ENCODE peak calls at places on chromosomes 13 and 19, in eight cellular contexts. R is K562, U is fibroblast of lung, T is GM12864, S is cardiac muscle cell, W is epithelial cell of esophagus, P is AG04450, E is brain microvascular endothelial cell. H is an unnamed sample.

GRCh38 chr13:73056054-73056962 is 2.5 kb upstream of the KLF5 start:
- DNase-seq in W (peak; percentile 76), T (no peak), P (no peak), S (no peak), E (peak; percentile 76), U (peak; percentile 49), R (no peak), H (no peak)

GRCh38 chr19:6674868-6675305 is 4.9 kb upstream of the TNFSF14 start:
- DNase-seq in U (peak; percentile 28), E (peak; percentile 49), W (peak; percentile 65), P (no peak), S (no peak), R (peak; percentile 89), T (peak; percentile 87), H (peak; percentile 93)

GRCh38 chr13:101144808-101145419 is 271.4 kb downstream of the NALCN start:
- DNase-seq in E (peak; percentile 22), R (peak; percentile 17), P (peak; percentile 29), W (peak; percentile 71), U (peak; percentile 78), S (peak; percentile 77), T (peak; percentile 22), H (peak; percentile 67)

GRCh38 chr13:43397110-43397509 is 373.7 kb downstream of the DNAJC15 start:
- DNase-seq in R (no peak), T (no peak), S (no peak), P (no peak), W (no peak), U (peak; percentile 39), E (peak; percentile 33), H (no peak)

GRCh38 chr13:42899266-42899665 is 92.8 kb downstream of the EPSTI1 start:
- DNase-seq in W (no peak), E (no peak), S (no peak), U (no peak), P (no peak), T (no peak), R (no peak), H (peak; percentile 28)

GRCh38 chr13:110882228-110882627 is 32.6 kb downstream of the ANKRD10 start:
- DNase-seq in S (no peak), E (no peak), W (no peak), P (no peak), T (no peak), R (no peak), U (no peak), H (no peak)

GRCh38 chr19:13159713-13160112 is 9.5 kb downstream of the IER2 start:
- DNase-seq in R (no peak), T (no peak), W (no peak), S (no peak), U (no peak), E (no peak), P (no peak), H (no peak)

GRCh38 chr19:651114-651818 is 11.6 kb downstream of the FGF22 start:
- DNase-seq in W (no peak), P (no peak), S (no peak), R (no peak), E (no peak), U (no peak), T (no peak), H (no peak)

GRCh38 chr19:48560095-48560530 is 8.1 kb downstream of the SULT2B1 start:
- DNase-seq in E (no peak), R (peak; percentile 57), W (no peak), T (no peak), U (no peak), S (no peak), P (no peak), H (peak; percentile 10)

GRCh38 chr13:89136678-89137077 is 1465.5 kb downstream of the SLITRK5 start:
- DNase-seq in P (no peak), U (no peak), T (no peak), E (no peak), R (no peak), W (peak; percentile 14), S (no peak), H (no peak)

GRCh38 chr19:6092329-6093286 is 17.7 kb downstream of the RFX2 start:
- DNase-seq in W (peak; percentile 99), E (peak; percentile 73), P (no peak), R (peak; percentile 79), T (no peak), U (peak; percentile 71), S (peak; percentile 78), H (peak; percentile 41)

GRCh38 chr19:2524840-2525723 is 49.2 kb downstream of the GADD45B start:
- DNase-seq in P (no peak), E (peak; percentile 82), T (no peak), R (no peak), U (peak; percentile 43), W (peak; percentile 85), S (no peak), H (no peak)

GRCh38 chr13:110137677-110138008 is 169.3 kb downstream of the COL4A1 start:
- DNase-seq in R (peak; percentile 14), P (no peak), W (no peak), E (peak; percentile 56), U (no peak), S (peak; percentile 52), T (peak; percentile 39), H (peak; percentile 69)

GRCh38 chr13:40116008-40116407 is 460.5 kb downstream of the COG6 start:
- DNase-seq in T (no peak), R (peak; percentile 46), W (peak; percentile 90), E (peak; percentile 96), S (peak; percentile 5), P (no peak), U (peak; percentile 87), H (peak; percentile 62)

GRCh38 chr13:114140909-114141255 is 8.5 kb upstream of the RASA3 start:
- DNase-seq in T (no peak), E (no peak), S (no peak), W (no peak), R (no peak), U (no peak), P (no peak), H (peak; percentile 56)

GRCh38 chr19:47240996-47241918 is 10.3 kb upstream of the BBC3 start:
- DNase-seq in P (no peak), R (peak; percentile 93), W (peak; percentile 95), U (peak; percentile 76), T (no peak), E (peak; percentile 68), S (peak; percentile 38), H (peak; percentile 72)

GRCh38 chr19:1608414-1609391 is 3.4 kb upstream of the UQCR11 start:
- DNase-seq in R (no peak), W (no peak), P (no peak), T (no peak), E (no peak), S (no peak), U (no peak), H (no peak)

GRCh38 chr19:50272263-50272897 is 56.8 kb downstream of the KCNC3 start:
- DNase-seq in S (no peak), W (no peak), R (no peak), P (no peak), U (no peak), T (no peak), E (no peak), H (no peak)

GRCh38 chr13:90416938-90417337 is 930.5 kb upstream of the MIR17HG start:
- DNase-seq in U (no peak), S (no peak), R (no peak), W (no peak), P (no peak), E (no peak), T (no peak), H (no peak)

GRCh38 chr19:50358483-50359431 is 6.7 kb downstream of the NAPSA start:
- DNase-seq in W (no peak), E (no peak), U (peak; percentile 51), S (no peak), R (peak; percentile 96), P (no peak), T (no peak), H (peak; percentile 91)

GRCh38 chr13:101535192-101535746 is 82.8 kb downstream of the ITGBL1 start:
- DNase-seq in T (no peak), U (peak; percentile 34), P (no peak), E (no peak), R (no peak), S (no peak), W (no peak), H (no peak)

GRCh38 chr13:64154514-64154913 is 2738.9 kb upstream of the PCDH20 start:
- DNase-seq in W (peak; percentile 11), E (no peak), P (no peak), U (peak; percentile 54), R (no peak), S (no peak), T (no peak), H (no peak)
- TF ChIP-seq CTCF in W (no peak), E (no peak), P (peak; percentile 53), U (no peak), R (no peak), S (peak; percentile 42), T (no peak), H (no peak)

DNA sequence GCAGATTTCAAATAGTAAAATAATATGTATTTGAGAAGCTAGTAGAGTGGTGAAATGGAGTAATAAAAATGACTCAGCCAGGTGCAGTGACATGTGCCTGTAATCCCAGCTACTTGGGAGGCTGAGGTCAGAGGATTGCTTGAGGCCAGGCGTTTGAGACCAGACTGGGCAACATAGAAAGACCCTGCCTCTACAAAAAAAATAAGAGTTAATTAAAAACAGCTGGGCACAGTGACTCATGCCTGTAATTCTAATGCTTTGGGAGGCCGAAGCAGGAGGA is 33.8 kb upstream of the CEBPG start:
- DNase-seq in R (no peak), T (no peak), W (peak; percentile 66), P (no peak), E (no peak), S (no peak), U (no peak), H (no peak)
- H3K4me3 ChIP-seq in R (no peak overlapping the region), T (no peak overlapping the region), W (no peak overlapping the region), P (no peak overlapping the region), E (no peak overlapping the region), S (no peak overlapping the region), U (no peak overlapping the region), H (no peak overlapping the region)

DNA sequence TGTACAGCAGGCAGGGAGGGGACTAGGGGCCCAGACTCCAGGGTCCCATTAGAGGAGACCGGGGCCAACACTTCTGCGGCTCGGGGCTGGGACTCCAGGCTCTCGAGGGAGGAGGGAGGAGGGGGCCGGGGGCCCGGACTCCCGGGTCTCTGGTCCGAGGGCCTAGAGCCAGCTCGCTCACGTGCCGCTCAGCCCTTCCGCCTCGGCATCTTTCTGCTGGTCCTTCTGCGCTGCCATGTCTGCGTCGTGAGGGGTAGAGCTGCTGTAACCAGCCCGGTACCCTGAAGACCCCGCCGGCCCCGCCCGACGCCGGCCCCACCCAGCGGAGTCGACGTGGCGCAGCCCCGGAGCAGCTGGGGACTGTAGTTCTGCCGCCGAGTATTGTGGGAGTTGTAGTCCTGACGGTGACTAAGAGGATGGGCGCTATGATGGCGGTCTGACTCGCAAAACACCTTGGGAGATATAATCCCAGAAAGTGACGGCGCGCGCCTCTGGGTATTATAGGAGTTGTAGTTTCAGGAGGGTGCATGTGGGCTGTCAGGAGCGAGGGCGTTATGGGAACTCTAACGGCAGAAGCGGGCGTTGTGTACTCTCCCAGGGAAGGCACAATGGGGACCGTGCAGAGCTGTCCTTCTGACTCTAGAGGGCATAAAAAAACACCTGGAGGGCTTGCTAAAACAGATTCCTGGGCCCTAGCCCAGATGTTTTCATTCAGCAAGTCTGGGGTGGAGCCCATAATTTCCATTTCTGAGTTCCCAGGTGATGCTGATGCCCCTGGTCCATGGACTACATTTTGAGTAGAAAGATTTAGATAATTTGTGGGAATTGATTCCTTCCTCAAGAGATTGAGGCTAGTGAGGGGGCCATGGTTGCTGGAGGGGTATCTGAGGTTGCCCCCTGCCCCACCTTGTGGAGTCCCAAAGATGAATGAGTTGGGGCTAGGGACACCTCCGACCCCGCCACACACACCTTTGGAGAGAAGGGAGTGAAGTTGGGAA is at the start of gene RABAC1:
- DNase-seq in E (peak; percentile 89), P (peak; percentile 75), U (peak; percentile 89), R (peak; percentile 92), T (peak; percentile 65), S (peak; percentile 94), W (peak; percentile 94), H (peak; percentile 93)
- TF ChIP-seq CTCF in E (peak; percentile 41), P (peak; percentile 29), U (peak; percentile 21), R (peak; percentile 59), T (peak; percentile 49), S (peak; percentile 16), W (peak; percentile 14), H (peak; percentile 41)

GRCh38 chr19:4375164-4375619 is 25.2 kb downstream of the SH3GL1 start:
- DNase-seq in R (peak; percentile 85), W (peak; percentile 82), T (no peak), P (no peak), S (peak; percentile 44), U (no peak), E (no peak), H (no peak)
- H3K4me3 ChIP-seq in R (peak overlapping the region; percentile 14), W (no peak overlapping the region), T (peak overlapping the region; percentile 41), P (no peak overlapping the region), S (no peak overlapping the region), U (no peak overlapping the region), E (no peak overlapping the region), H (peak overlapping the region; percentile 44)

H was measured in GM12865.